ENCODE peak calls at places on chromosomes 6 and 20, in five cellular contexts. F is LHCN-M2; E is choroid plexus epithelial cell; V is small intestine; U is activated CD4-positive, alpha-beta T cell treated with anti-CD3 and anti-CD28 coated beads, Interleukin-2, amount 10 ng/mL, durations not matched to agents 7 days and 5 days. W is an unnamed sample.

GRCh38 chr6:36326351-36326995 is 10.2 kb downstream of the BNIP5 start:
- DNase-seq in F (peak), E (peak), V (no peak), U (no peak), W (no peak)

GRCh38 chr6:68967549-68968300 is 332.6 kb downstream of the ADGRB3 start:
- DNase-seq in F (peak), E (peak), V (peak), U (peak), W (peak)

GRCh38 chr6:71349976-71350615 is 61.5 kb downstream of the OGFRL1 start:
- DNase-seq in F (peak), E (peak), V (no peak), U (no peak), W (no peak)

GRCh38 chr6:27178001-27178730 is 69.3 kb upstream of the PRSS16 start:
- DNase-seq in F (peak), E (peak), V (peak), U (peak), W (peak)

GRCh38 chr6:41239467-41240159 is 11.5 kb downstream of the TREML4 start:
- DNase-seq in F (no peak), E (no peak), V (no peak), U (no peak), W (no peak)

GRCh38 chr20:3808141-3808479 is 12.0 kb downstream of the CDC25B start:
- DNase-seq in F (peak), E (peak), V (peak), U (no peak), W (peak)

GRCh38 chr6:118710616-118711015 is 59.2 kb upstream of the CEP85L start:
- DNase-seq in F (no peak), E (no peak), V (no peak), U (no peak), W (no peak)

GRCh38 chr20:40192083-40192482 is 497.0 kb downstream of the MAFB start:
- DNase-seq in F (no peak), E (no peak), V (no peak), U (no peak), W (no peak)

GRCh38 chr6:135117413-135117968 is 62.9 kb upstream of the HBS1L start:
- DNase-seq in F (no peak), E (no peak), V (no peak), U (peak), W (no peak)

GRCh38 chr6:9704989-9705388 is 709.9 kb downstream of the TFAP2A start:
- DNase-seq in F (no peak), E (no peak), V (no peak), U (no peak), W (no peak)

GRCh38 chr20:297925-298754 is 770 bp downstream of the ZCCHC3 start:
- DNase-seq in F (peak), E (peak), V (peak), U (peak), W (peak)

GRCh38 chr6:169075211-169075621 is 178.4 kb downstream of the THBS2 start:
- DNase-seq in F (no peak), E (peak), V (no peak), U (no peak), W (peak)

GRCh38 chr6:96631248-96631647 is 68.3 kb downstream of the FHL5 start:
- DNase-seq in F (no peak), E (peak), V (no peak), U (no peak), W (no peak)

GRCh38 chr6:153170511-153170910 is 39.4 kb upstream of the RGS17 start:
- DNase-seq in F (peak), E (peak), V (no peak), U (no peak), W (no peak)